ENCODE peak calls at places on chromosomes 4 and X, in ten cellular contexts. F is C1 segment of cervical spinal cord, N is T-helper 2 cell, R is body of pancreas, Z is NCI-H510A treated with DMSO at 0.1 percent for 48 hours, Q is GM23248, D is MG63, A is heart left ventricle, S is M059J, X is GM04503. M is an unnamed sample.

GRCh38 chrX:154724999-154725756 is 25.7 kb downstream of the GAB3 start:
- DNase-seq in S (peak), Q (no peak), A (no peak), F (no peak), R (no peak), N (peak), Z (no peak), D (no peak), X (no peak), M (no peak)

GRCh38 chrX:41131766-41132165 is 46.5 kb downstream of the USP9X start:
- DNase-seq in S (no peak), Z (no peak), Q (no peak), R (no peak), F (no peak), X (no peak), N (no peak), A (no peak), D (no peak), M (no peak)

GRCh38 chr4:3417448-3417847 is 24.3 kb upstream of the HGFAC start:
- DNase-seq in R (no peak), D (no peak), Z (no peak), X (no peak), S (no peak), F (no peak), N (no peak), A (no peak), Q (no peak), M (no peak)

GRCh38 chr4:184689681-184690080 is 40.1 kb downstream of the PRIMPOL start:
- DNase-seq in R (no peak), N (no peak), A (no peak), F (no peak), Q (no peak), D (no peak), Z (no peak), X (no peak), S (no peak), M (no peak)

GRCh38 chrX:2401590-2402360 is 99.0 kb downstream of the DHRSX start:
- DNase-seq in S (peak), Z (no peak), X (no peak), D (no peak), F (no peak), Q (peak), R (peak), N (no peak), A (peak), M (no peak)

GRCh38 chrX:78619829-78620228 is 39.3 kb downstream of the RTL3 start:
- DNase-seq in F (no peak), S (peak), Z (no peak), N (no peak), X (no peak), D (peak), Q (peak), A (peak), R (no peak), M (peak)

GRCh38 chr4:139560396-139561084 is 4.5 kb upstream of the SETD7 start:
- DNase-seq in S (peak), D (no peak), N (peak), X (no peak), Z (no peak), Q (no peak), F (peak), A (peak), R (no peak), M (no peak)

GRCh38 chr4:82017680-82018079 is 356.1 kb downstream of the HNRNPD start:
- DNase-seq in S (peak), A (no peak), F (no peak), Q (peak), N (peak), Z (no peak), D (no peak), R (no peak), X (no peak), M (peak)

GRCh38 chr4:87499415-87500106 is 29.6 kb downstream of the SPARCL1 start:
- DNase-seq in F (no peak), N (peak), A (no peak), Z (no peak), S (no peak), Q (no peak), D (no peak), R (no peak), X (no peak), M (peak)

GRCh38 chr4:7704625-7705024 is 235.0 kb downstream of the AFAP1 start:
- DNase-seq in D (no peak), N (no peak), Q (no peak), A (no peak), F (no peak), S (no peak), X (no peak), Z (no peak), R (no peak), M (no peak)

GRCh38 chrX:50827996-50828395 is 14.0 kb upstream of the SHROOM4 start:
- DNase-seq in N (no peak), X (no peak), S (peak), D (peak), Q (peak), Z (no peak), R (no peak), A (no peak), F (no peak), M (no peak)

GRCh38 chr4:75633846-75634245 is 3.5 kb upstream of the CDKL2 start:
- DNase-seq in N (no peak), X (no peak), Z (no peak), S (peak), A (no peak), R (no peak), Q (peak), F (no peak), D (no peak), M (peak)

GRCh38 chrX:136115124-136115908 is 32.0 kb upstream of the FHL1 start:
- DNase-seq in D (peak), F (no peak), N (no peak), S (no peak), Z (no peak), R (no peak), Q (peak), X (no peak), A (no peak), M (peak)

GRCh38 chrX:85243761-85244410 is at the start of the genes SATL1 and ZNF711:
- DNase-seq in A (peak), D (no peak), Z (peak), F (peak), X (no peak), Q (peak), N (peak), R (peak), S (peak), M (no peak)

GRCh38 chr4:113919611-113920010 is 59.8 kb downstream of the ARSJ start:
- DNase-seq in Z (no peak), F (no peak), N (no peak), D (no peak), S (peak), R (no peak), X (no peak), Q (peak), A (no peak), M (peak)

GRCh38 chr4:84324850-84325249 is 174.2 kb downstream of the NKX6-1 start:
- DNase-seq in Z (peak), R (no peak), X (no peak), S (peak), A (no peak), D (peak), N (no peak), F (peak), Q (no peak), M (peak)

GRCh38 chrX:9519546-9520210 is 54.8 kb downstream of the TBL1X start:
- DNase-seq in S (no peak), Z (no peak), X (no peak), Q (peak), N (no peak), D (no peak), A (no peak), R (no peak), F (no peak), M (peak)

GRCh38 chrX:17521871-17522693 is 147.1 kb downstream of the NHS start:
- DNase-seq in N (no peak), Q (peak), D (peak), Z (peak), A (no peak), F (no peak), X (no peak), S (peak), R (no peak), M (peak)

GRCh38 chrX:32010157-32010656 is 938.4 kb upstream of the FTHL17 start:
- DNase-seq in N (no peak), Z (no peak), F (no peak), X (no peak), R (no peak), Q (no peak), S (no peak), A (no peak), D (no peak), M (no peak)

GRCh38 chrX:2385224-2385623 is 115.6 kb downstream of the DHRSX start:
- DNase-seq in D (peak), Q (peak), S (peak), A (no peak), N (no peak), R (no peak), X (peak), Z (no peak), F (no peak), M (peak)

M was measured in fibroblast of the aortic adventitia.